ENCODE peak calls at places on chromosomes 3 and 15, in seven cellular contexts. K is left colon; F is left cardiac atrium; S is A549; I is heart right ventricle; G is effector memory CD8-positive, alpha-beta T cell; B is activated naive CD8-positive, alpha-beta T cell treated with anti-CD3 and anti-CD28 coated beads, Interleukin-2, amount 50 U/mL, for 24 hours. D is an unnamed sample.

GRCh38 chr15:38217181-38217580 is 35.5 kb upstream of the SPRED1 start:
- ATAC-seq in F (no peak), K (no peak), B (no peak), G (no peak), I (no peak), S (peak), D (no peak)

GRCh38 chr3:151384741-151385174 is at the start of gene P2RY12:
- ATAC-seq in S (no peak), K (peak), G (no peak), B (no peak), I (peak), F (peak), D (no peak)

GRCh38 chr3:127167315-127168043 is 25.5 kb upstream of the PRR23E start:
- ATAC-seq in K (no peak), G (no peak), B (no peak), F (no peak), I (no peak), S (no peak), D (no peak)

GRCh38 chr3:21995079-21995607 is 244.1 kb upstream of the ZNF385D start:
- ATAC-seq in S (no peak), I (no peak), G (no peak), F (no peak), K (no peak), B (no peak), D (no peak)

GRCh38 chr3:102664126-102664525 is 229.3 kb downstream of the ZPLD1 start:
- ATAC-seq in G (no peak), B (no peak), K (no peak), F (no peak), I (no peak), S (no peak), D (no peak)

GRCh38 chr3:49313902-49314676 is 25.8 kb downstream of the USP4 start:
- ATAC-seq in B (peak), K (no peak), I (no peak), G (no peak), S (no peak), F (no peak), D (no peak)

GRCh38 chr3:37028329-37028728 is 35.0 kb downstream of the MLH1 start:
- ATAC-seq in B (no peak), K (no peak), G (no peak), F (peak), I (no peak), S (no peak), D (no peak)

GRCh38 chr3:127694467-127695215 is 21.9 kb downstream of the ABTB1 start:
- ATAC-seq in I (no peak), F (no peak), S (peak), G (peak), B (peak), K (peak), D (no peak)

GRCh38 chr3:99170867-99171517 is 269.5 kb upstream of the DCBLD2 start:
- ATAC-seq in G (no peak), S (no peak), K (no peak), F (no peak), I (no peak), B (no peak), D (no peak)

GRCh38 chr3:31248619-31248992 is 284.1 kb upstream of the STT3B start:
- ATAC-seq in I (no peak), K (no peak), S (no peak), F (no peak), G (no peak), B (no peak), D (no peak)

GRCh38 chr3:109806929-109807328 is 469.6 kb upstream of the DPPA4 start:
- ATAC-seq in I (peak), B (peak), S (no peak), G (peak), K (no peak), F (peak), D (peak)

GRCh38 chr3:114634635-114635034 is 340.8 kb downstream of the TIGIT start:
- ATAC-seq in S (no peak), F (no peak), I (no peak), B (no peak), G (no peak), K (no peak), D (no peak)

GRCh38 chr3:189404797-189405484 is 226.2 kb upstream of the TP63 start:
- ATAC-seq in S (no peak), B (peak), F (no peak), I (no peak), G (no peak), K (no peak), D (no peak)

GRCh38 chr3:87320748-87321634 is 44.6 kb upstream of the POU1F1 start:
- ATAC-seq in S (peak), I (no peak), K (no peak), B (peak), G (no peak), F (no peak), D (no peak)

GRCh38 chr3:130854208-130854864 is 39.5 kb upstream of the ATP2C1 start:
- ATAC-seq in G (no peak), K (no peak), F (no peak), I (no peak), B (no peak), S (no peak), D (no peak)

GRCh38 chr15:60656491-60657284 is 177.7 kb upstream of the ICE2 start:
- ATAC-seq in B (no peak), I (no peak), S (no peak), G (no peak), K (no peak), F (peak), D (peak)

D was measured in gastroesophageal sphincter.